ENCODE peak calls at places on chromosomes 1 and 21, in seven cellular contexts. T is fibroblast of the conjunctiva, H is EL, A is progenitor cell of endocrine pancreas, X is Daoy, S is SHP77 treated with DMSO at 0.1 percent for 48 hours, G is glomerular endothelial cell. J is an unnamed sample.

GRCh38 chr1:225461533-225462428 is 33.9 kb upstream of the LBR start:
- DNase-seq in T (no peak), H (no peak), A (no peak), X (no peak), S (no peak), G (no peak), J (no peak)

GRCh38 chr1:12196641-12197482 is 30.1 kb downstream of the TNFRSF1B start:
- DNase-seq in T (no peak), H (no peak), A (no peak), X (no peak), S (peak; percentile 41), G (no peak), J (no peak)

GRCh38 chr21:35026617-35027557 is 22.2 kb downstream of the RUNX1 start:
- DNase-seq in T (no peak), H (no peak), A (no peak), X (no peak), S (no peak), G (no peak), J (peak; percentile 66)

GRCh38 chr1:201020647-201021332 is 2.7 kb downstream of the KIF21B start:
- DNase-seq in T (no peak), H (peak; percentile 32), A (no peak), X (peak; percentile 55), S (no peak), G (no peak), J (no peak)

GRCh38 chr1:153742411-153743142 is 14.7 kb downstream of the INTS3 start:
- DNase-seq in T (no peak), H (no peak), A (no peak), X (no peak), S (no peak), G (no peak), J (peak; percentile 37)

GRCh38 chr21:18887922-18888602 is 484.5 kb upstream of the TMPRSS15 start:
- DNase-seq in T (no peak), H (no peak), A (no peak), X (no peak), S (no peak), G (no peak), J (no peak)

GRCh38 chr1:92445865-92446264 is 40.9 kb downstream of the GFI1 start:
- DNase-seq in T (no peak), H (no peak), A (no peak), X (no peak), S (no peak), G (no peak), J (no peak)

GRCh38 chr1:6041432-6042062 is 4.1 kb upstream of the KCNAB2 start:
- DNase-seq in T (no peak), H (peak; percentile 18), A (no peak), X (peak; percentile 57), S (no peak), G (no peak), J (no peak)

GRCh38 chr1:41476807-41477361 is 7.6 kb downstream of the EDN2 start:
- DNase-seq in T (no peak), H (no peak), A (no peak), X (no peak), S (no peak), G (no peak), J (peak; percentile 49)

GRCh38 chr1:245807306-245807705 is 652.5 kb downstream of the KIF26B start:
- DNase-seq in T (no peak), H (no peak), A (no peak), X (peak; percentile 57), S (no peak), G (no peak), J (peak; percentile 51)

GRCh38 chr21:32331444-32332305 is 33.0 kb downstream of the MRAP start:
- DNase-seq in T (no peak), H (no peak), A (no peak), X (no peak), S (no peak), G (no peak), J (no peak)

GRCh38 chr1:45397285-45397684 is 57.0 kb upstream of the MUTYH start:
- DNase-seq in T (no peak), H (no peak), A (no peak), X (no peak), S (no peak), G (no peak), J (no peak)

GRCh38 chr21:29346771-29347170 is 48.0 kb downstream of the BACH1 start:
- DNase-seq in T (no peak), H (no peak), A (no peak), X (no peak), S (no peak), G (no peak), J (no peak)

GRCh38 chr1:5620418-5620817 is 371.8 kb downstream of the NPHP4 start:
- DNase-seq in T (no peak), H (no peak), A (no peak), X (no peak), S (no peak), G (no peak), J (no peak)

J was measured in astrocyte of the spinal cord.